ENCODE peak calls at places on chromosomes 12 and 14, in nine cellular contexts. U is uterus; L is fibroblast of mammary gland; D is AG10803; P is activated gamma-delta T cell treated with Interleukin-2 at 50 U/mL for 16 hours; W is NK-92 treated with Interleukin-12 subunit alpha and Interleukin-12 subunit beta, amount 100 ng/mL, for 24 hours; R is activated CD8-positive, alpha-beta memory T cell treated with anti-CD3 and anti-CD28 coated beads for 4 hours; J is kidney; M is SW 1271. X is an unnamed sample.
A peak's percentile ranks its signal among the peaks of the same experiment; 100 is the strongest.

GRCh38 chr14:68820536-68820935 is 27.7 kb upstream of the ZFP36L1 start:
- DNase-seq in U (no peak), L (no peak), D (no peak), P (no peak), W (no peak), R (no peak), J (no peak), M (no peak), X (no peak)

GRCh38 chr14:50344116-50344775 is 32.1 kb downstream of the DMAC2L start:
- DNase-seq in U (no peak), L (peak; percentile 39), D (no peak), P (no peak), W (peak; percentile 78), R (peak; percentile 57), J (no peak), M (no peak), X (no peak)

GRCh38 chr12:30106204-30106603 is 322.5 kb upstream of the TMTC1 start:
- DNase-seq in U (no peak), L (no peak), D (no peak), P (no peak), W (no peak), R (no peak), J (no peak), M (no peak), X (no peak)

GRCh38 chr14:41749425-41749824 is 142.7 kb downstream of the LRFN5 start:
- DNase-seq in U (no peak), L (peak; percentile 56), D (peak; percentile 4), P (no peak), W (no peak), R (no peak), J (no peak), M (no peak), X (no peak)

GRCh38 chr14:54568821-54569591 is 2.1 kb downstream of the SAMD4A start:
- DNase-seq in U (peak; percentile 32), L (peak; percentile 42), D (peak; percentile 40), P (no peak), W (no peak), R (no peak), J (peak; percentile 67), M (peak; percentile 68), X (peak; percentile 48)

GRCh38 chr12:111925171-111925570 is 83.1 kb downstream of the MAPKAPK5 start:
- DNase-seq in U (no peak), L (no peak), D (no peak), P (no peak), W (no peak), R (no peak), J (no peak), M (no peak), X (no peak)

GRCh38 chr14:38880643-38881567 is 222.1 kb downstream of the SEC23A start:
- DNase-seq in U (no peak), L (no peak), D (no peak), P (no peak), W (no peak), R (no peak), J (no peak), M (no peak), X (no peak)

GRCh38 chr12:64883264-64884163 is 59.1 kb downstream of the TBC1D30 start:
- DNase-seq in U (no peak), L (no peak), D (no peak), P (no peak), W (no peak), R (no peak), J (no peak), M (no peak), X (no peak)

GRCh38 chr12:94969424-94969823 is 34.1 kb downstream of the NDUFA12 start:
- DNase-seq in U (no peak), L (no peak), D (no peak), P (no peak), W (no peak), R (no peak), J (no peak), M (no peak), X (no peak)

GRCh38 chr12:100539209-100539608 is 34.3 kb upstream of the GAS2L3 start:
- DNase-seq in U (no peak), L (peak; percentile 40), D (peak; percentile 19), P (no peak), W (no peak), R (no peak), J (no peak), M (no peak), X (peak; percentile 20)

GRCh38 chr12:29743801-29744200 is 39.9 kb downstream of the TMTC1 start:
- DNase-seq in U (no peak), L (peak; percentile 99), D (peak; percentile 6), P (no peak), W (no peak), R (no peak), J (no peak), M (peak; percentile 52), X (no peak)

GRCh38 chr14:104145826-104146642 is 7.6 kb downstream of the KIF26A start:
- DNase-seq in U (no peak), L (no peak), D (no peak), P (no peak), W (no peak), R (no peak), J (peak; percentile 57), M (no peak), X (no peak)

GRCh38 chr12:113649256-113649830 is 177.7 kb upstream of the LHX5 start:
- DNase-seq in U (no peak), L (no peak), D (no peak), P (no peak), W (no peak), R (no peak), J (no peak), M (no peak), X (no peak)

GRCh38 chr12:130603566-130603965 is 112.5 kb downstream of the RIMBP2 start:
- DNase-seq in U (no peak), L (no peak), D (no peak), P (no peak), W (no peak), R (no peak), J (no peak), M (no peak), X (no peak)

GRCh38 chr14:54572316-54572715 is 5.4 kb downstream of the SAMD4A start:
- DNase-seq in U (no peak), L (peak; percentile 55), D (no peak), P (no peak), W (no peak), R (no peak), J (no peak), M (peak; percentile 51), X (no peak)

GRCh38 chr12:104242546-104243206 is 27.1 kb downstream of the TXNRD1 start:
- DNase-seq in U (no peak), L (no peak), D (no peak), P (no peak), W (no peak), R (no peak), J (no peak), M (no peak), X (no peak)

GRCh38 chr12:79997115-79997805 is 62.4 kb upstream of the PPP1R12A start:
- DNase-seq in U (no peak), L (peak; percentile 18), D (peak; percentile 61), P (no peak), W (no peak), R (no peak), J (no peak), M (no peak), X (peak; percentile 34)

GRCh38 chr14:90837355-90837754 is 21.1 kb upstream of the TTC7B start:
- DNase-seq in U (no peak), L (no peak), D (no peak), P (no peak), W (no peak), R (no peak), J (no peak), M (no peak), X (no peak)

GRCh38 chr12:125315771-125316170 is 250.5 kb downstream of the AACS start:
- DNase-seq in U (no peak), L (no peak), D (no peak), P (no peak), W (no peak), R (no peak), J (no peak), M (no peak), X (no peak)

GRCh38 chr14:91372680-91373495 is 44.7 kb downstream of the CCDC88C start:
- DNase-seq in U (no peak), L (no peak), D (no peak), P (peak; percentile 61), W (peak; percentile 72), R (no peak), J (no peak), M (no peak), X (no peak)

GRCh38 chr12:63944586-63945228 is 100.2 kb downstream of the SRGAP1 start:
- DNase-seq in U (no peak), L (no peak), D (no peak), P (no peak), W (no peak), R (no peak), J (no peak), M (no peak), X (no peak)

GRCh38 chr14:100782516-100783320 is 43.2 kb upstream of the MEG3 start:
- DNase-seq in U (no peak), L (no peak), D (no peak), P (no peak), W (no peak), R (no peak), J (peak; percentile 27), M (no peak), X (no peak)

GRCh38 chr14:89270439-89271227 is 146.4 kb downstream of the FOXN3 start:
- DNase-seq in U (no peak), L (no peak), D (no peak), P (no peak), W (no peak), R (no peak), J (peak; percentile 93), M (no peak), X (no peak)

GRCh38 chr12:63989301-63989845 is 144.9 kb downstream of the SRGAP1 start:
- DNase-seq in U (peak; percentile 31), L (peak; percentile 34), D (peak; percentile 83), P (no peak), W (no peak), R (no peak), J (no peak), M (no peak), X (no peak)

GRCh38 chr12:42704810-42705401 is 115.4 kb upstream of the PRICKLE1 start:
- DNase-seq in U (no peak), L (no peak), D (no peak), P (no peak), W (no peak), R (no peak), J (no peak), M (no peak), X (no peak)

GRCh38 chr14:103512701-103513611 is 9.7 kb downstream of the CKB start:
- DNase-seq in U (peak; percentile 64), L (peak; percentile 80), D (peak; percentile 91), P (no peak), W (no peak), R (no peak), J (peak; percentile 92), M (no peak), X (peak; percentile 93)

GRCh38 chr12:102474438-102475064 is 5.8 kb downstream of the IGF1 start:
- DNase-seq in U (no peak), L (peak; percentile 36), D (no peak), P (no peak), W (no peak), R (no peak), J (no peak), M (no peak), X (no peak)